ENCODE peak calls at places on chromosomes 5 and 9, in ten cellular contexts. K, F, R, W, D, N, S, O, U and C are unnamed samples. For H3K4me1, the result is how much of the 10 kb centered on the place peaks cover.

GRCh38 chr5:37071901-37072581 is 177.1 kb downstream of the CPLANE1 start:
- DNase-seq in K (no peak), F (no peak), R (no peak), W (no peak), D (no peak), N (no peak), S (no peak), O (no peak), U (no peak), C (no peak)

GRCh38 chr9:120418315-120418714 is 161.7 kb downstream of the CDK5RAP2 start:
- DNase-seq in K (no peak), F (no peak), R (no peak), W (no peak), D (no peak), N (no peak), S (no peak), O (no peak), U (no peak), C (no peak)

GRCh38 chr5:132813599-132814440 is 718 bp downstream of the SOWAHA start:
- DNase-seq in K (peak), F (no peak), R (peak), W (peak), D (no peak), N (peak), S (no peak), O (no peak), U (no peak), C (no peak)

GRCh38 chr9:120080781-120081180 is 499.2 kb downstream of the CDK5RAP2 start:
- DNase-seq in K (no peak), F (no peak), R (no peak), W (no peak), D (no peak), N (no peak), S (no peak), O (no peak), U (no peak), C (no peak)

GRCh38 chr9:37540634-37541033 is 35.5 kb downstream of the FBXO10 start:
- DNase-seq in K (peak), F (no peak), R (no peak), W (no peak), D (no peak), N (peak), S (no peak), O (peak), U (peak), C (no peak)

GRCh38 chr9:135343733-135344522 is 135.7 kb upstream of the PPP1R26 start:
- DNase-seq in K (peak), F (peak), R (peak), W (peak), D (peak), N (peak), S (no peak), O (peak), U (peak), C (no peak)

GRCh38 chr5:96220610-96221390 is 212.2 kb downstream of the PCSK1 start:
- DNase-seq in K (no peak), F (no peak), R (no peak), W (no peak), D (no peak), N (no peak), S (no peak), O (no peak), U (no peak), C (no peak)

GRCh38 chr9:7963026-7963425 is 163.4 kb upstream of the DMAC1 start:
- DNase-seq in K (no peak), F (no peak), R (no peak), W (no peak), D (no peak), N (no peak), S (no peak), O (no peak), U (no peak), C (no peak)

GRCh38 chr5:24381861-24382460 is 262.8 kb downstream of the CDH10 start:
- DNase-seq in K (no peak), F (no peak), R (no peak), W (no peak), D (no peak), N (no peak), S (no peak), O (no peak), U (no peak), C (no peak)

GRCh38 chr5:8940934-8941333 is 604.9 kb downstream of the SEMA5A start:
- DNase-seq in K (no peak), F (no peak), R (no peak), W (no peak), D (no peak), N (no peak), S (no peak), O (no peak), U (no peak), C (no peak)

GRCh38 chr9:132559711-132560110 is 22.7 kb upstream of the BARHL1 start:
- DNase-seq in K (no peak), F (no peak), R (no peak), W (no peak), D (no peak), N (no peak), S (no peak), O (no peak), U (no peak), C (no peak)

GRCh38 chr5:112183103-112183634 is 235.9 kb downstream of the EPB41L4A start:
- DNase-seq in K (no peak), F (no peak), R (no peak), W (no peak), D (no peak), N (peak), S (no peak), O (no peak), U (no peak), C (no peak)

GRCh38 chr9:100240512-100240911 is 112.2 kb downstream of the TEX10 start:
- DNase-seq in K (no peak), F (no peak), R (no peak), W (no peak), D (no peak), N (no peak), S (no peak), O (no peak), U (no peak), C (no peak)

GRCh38 chr9:33196736-33197135 is 29.6 kb upstream of the B4GALT1 start:
- DNase-seq in K (no peak), F (no peak), R (no peak), W (no peak), D (no peak), N (no peak), S (no peak), O (no peak), U (no peak), C (no peak)

GRCh38 chr5:100479079-100479688 is 56.0 kb upstream of the FAM174A start:
- DNase-seq in K (no peak), F (no peak), R (no peak), W (no peak), D (peak), N (peak), S (no peak), O (peak), U (no peak), C (no peak)

GRCh38 chr5:126656397-126657007 is 55.8 kb downstream of the PHAX start:
- DNase-seq in K (no peak), F (no peak), R (no peak), W (no peak), D (no peak), N (no peak), S (peak), O (no peak), U (no peak), C (no peak)

GRCh38 chr5:98588225-98588624 is 185.2 kb upstream of the RGMB start:
- DNase-seq in K (no peak), F (no peak), R (no peak), W (no peak), D (no peak), N (no peak), S (no peak), O (no peak), U (no peak), C (no peak)

GRCh38 chr5:107487056-107487461 is 183.7 kb downstream of the EFNA5 start:
- DNase-seq in K (peak), F (no peak), R (no peak), W (no peak), D (no peak), N (no peak), S (no peak), O (no peak), U (peak), C (no peak)

GRCh38 chr9:70217029-70217428 is 41.7 kb upstream of the SMC5 start:
- DNase-seq in K (no peak), F (no peak), R (peak), W (no peak), D (no peak), N (no peak), S (no peak), O (no peak), U (no peak), C (no peak)

GRCh38 chr9:99140685-99141314 is 35.9 kb downstream of the TGFBR1 start:
- DNase-seq in K (peak), F (peak), R (no peak), W (peak), D (peak), N (peak), S (peak), O (peak), U (peak), C (no peak)

GRCh38 chr9:110142868-110143866 is 64.8 kb downstream of the C9orf152 start:
- DNase-seq in K (no peak), F (no peak), R (no peak), W (no peak), D (no peak), N (no peak), S (no peak), O (no peak), U (no peak), C (no peak)

GRCh38 chr9:19379697-19380046 is 364 bp downstream of the RPS6 start:
- DNase-seq in K (peak), F (peak), R (no peak), W (peak), D (no peak), N (peak), S (peak), O (no peak), U (no peak), C (no peak)

GRCh38 chr5:55577353-55578060 is 42.7 kb upstream of the PLPP1 start:
- DNase-seq in K (peak), F (no peak), R (no peak), W (peak), D (no peak), N (no peak), S (no peak), O (peak), U (peak), C (no peak)

GRCh38 chr5:130287438-130287837 is 383.2 kb downstream of the CHSY3 start:
- DNase-seq in K (no peak), F (no peak), R (no peak), W (no peak), D (no peak), N (no peak), S (no peak), O (no peak), U (no peak), C (no peak)

GRCh38 chr9:84670106-84670800 is 724 bp downstream of the NTRK2 start:
- DNase-seq in K (peak), F (no peak), R (peak), W (no peak), D (no peak), N (peak), S (no peak), O (no peak), U (no peak), C (no peak)

GRCh38 chr9:36739538-36740116 is 166.9 kb downstream of the MELK start:
- DNase-seq in K (no peak), F (no peak), R (no peak), W (no peak), D (no peak), N (no peak), S (no peak), O (no peak), U (no peak), C (no peak)

DNA sequence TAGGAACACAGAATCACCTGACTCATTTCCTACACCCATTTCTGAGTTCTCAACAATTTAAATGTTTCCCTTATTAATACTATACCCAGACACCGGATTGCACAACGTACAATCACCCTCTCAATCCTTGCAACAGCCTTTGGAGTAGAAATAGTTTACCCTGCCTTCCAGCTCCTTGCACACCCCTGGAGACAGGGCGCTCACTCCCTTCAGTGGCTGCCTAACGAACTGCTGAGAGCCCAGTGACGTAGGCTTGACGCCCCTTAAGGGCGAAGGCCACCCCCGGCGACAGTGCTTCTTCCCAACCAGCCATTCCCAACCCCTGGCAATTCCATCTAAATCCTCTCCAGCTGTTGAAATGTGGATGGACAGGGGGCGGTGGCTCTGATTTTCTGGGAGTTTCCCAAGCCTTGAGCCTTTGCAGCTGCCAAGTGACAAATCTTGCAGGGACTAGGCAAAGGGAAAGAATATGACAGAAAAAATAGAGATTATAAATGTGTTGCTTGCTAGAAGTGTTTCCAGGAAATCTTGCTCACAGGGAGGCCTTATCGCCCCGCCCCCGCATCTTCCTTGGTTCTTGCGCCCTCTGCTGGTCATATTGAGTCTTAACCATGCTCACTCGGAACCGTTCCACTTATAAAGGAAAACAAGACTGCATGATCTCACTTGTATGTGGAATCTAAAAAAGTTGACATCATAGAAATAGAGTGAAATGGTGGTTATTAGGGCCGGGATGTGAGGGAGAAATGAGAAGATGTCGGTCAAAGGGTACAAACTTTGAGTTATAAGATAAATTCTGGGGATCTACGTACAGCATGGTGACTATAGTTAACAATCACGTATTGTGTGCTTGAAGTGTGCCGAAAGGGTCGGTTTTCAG is 7.6 kb upstream of the BARX1 start:
- DNase-seq in K (peak), F (peak), R (peak), W (peak), D (peak), N (peak), S (peak), O (peak), U (peak), C (peak)
- H3K4me1 ChIP-seq in K (under half), F (under half), R (under half), W (under half), D (under half), N (under half), S (under half), O (under half), U (under half), C (under half)

DNA sequence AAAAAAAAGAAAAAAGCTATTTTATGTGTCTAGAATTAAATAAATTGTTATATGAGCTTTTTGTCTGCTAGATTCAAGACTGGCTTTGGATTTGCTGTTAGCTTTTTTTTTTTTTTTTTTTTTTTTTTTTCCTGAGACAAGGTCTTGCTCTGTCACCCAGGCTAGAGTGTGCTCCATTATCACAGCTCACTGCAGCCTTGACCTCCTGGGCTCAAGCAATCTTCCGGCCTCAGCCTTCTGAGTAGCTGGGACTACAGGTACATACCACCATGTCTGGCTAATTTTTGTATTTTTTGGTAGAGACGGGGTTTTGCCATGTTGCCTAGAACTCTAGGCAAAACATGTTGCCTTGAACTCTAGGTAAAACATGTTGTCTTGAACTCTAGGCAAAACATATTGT is 16.7 kb downstream of the GPBP1 start:
- DNase-seq in K (no peak), F (no peak), R (no peak), W (no peak), D (no peak), N (no peak), S (no peak), O (no peak), U (no peak), C (no peak)
- H3K4me1 ChIP-seq in K (under half), F (under half), R (under half), W (half or more), D (under half), N (half or more), S (half or more), O (under half), U (under half), C (under half)

DNA sequence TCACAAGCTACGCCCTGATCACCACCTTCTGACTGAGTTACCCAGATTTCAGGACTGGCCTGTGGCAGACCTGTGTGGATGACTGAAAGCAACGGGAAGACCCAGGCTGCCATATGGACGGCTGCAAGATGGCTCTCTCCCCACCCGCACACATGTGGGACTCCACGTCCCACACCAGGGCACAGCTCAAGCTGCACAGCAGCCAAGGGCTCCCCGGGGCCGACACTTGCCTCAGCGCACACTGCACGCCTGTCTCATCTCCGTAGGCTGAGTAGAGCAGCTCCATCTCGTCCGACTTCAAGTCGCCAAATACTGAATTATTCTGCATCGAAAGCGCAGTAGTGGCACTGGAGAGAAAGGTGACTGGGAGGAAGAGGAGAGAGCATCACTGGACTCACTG is 14.5 kb downstream of the BRD9 start:
- DNase-seq in K (peak), F (no peak), R (no peak), W (no peak), D (no peak), N (no peak), S (no peak), O (no peak), U (no peak), C (no peak)
- H3K4me1 ChIP-seq in K (under half), F (under half), R (under half), W (under half), D (under half), N (under half), S (under half), O (under half), U (under half), C (under half)

DNA sequence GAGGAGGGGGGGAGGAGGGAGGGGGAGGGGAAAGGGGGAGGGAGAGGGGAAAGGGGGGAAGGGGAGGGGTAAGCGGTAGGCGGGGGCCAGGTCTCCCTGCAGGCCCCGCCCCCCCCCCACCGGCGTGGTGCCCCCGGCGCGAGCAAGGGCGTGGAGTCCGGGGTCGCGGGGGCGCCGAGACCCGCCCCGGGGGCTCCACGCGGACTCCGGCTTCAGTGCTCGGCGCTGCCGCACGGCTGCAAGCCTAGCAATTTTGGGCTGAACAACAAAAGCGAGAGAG is 10.8 kb downstream of the C9orf50 start:
- DNase-seq in K (no peak), F (no peak), R (no peak), W (no peak), D (no peak), N (no peak), S (no peak), O (no peak), U (no peak), C (no peak)
- H3K4me1 ChIP-seq in K (under half), F (under half), R (under half), W (under half), D (under half), N (under half), S (under half), O (under half), U (under half), C (under half)